ENCODE peak calls at places on chromosomes 16 and 17, in five cellular contexts. One of them, this sample, is unnamed.

GRCh38 chr17:38418069-38418692 is 10.1 kb upstream of the ARHGAP23 start:
- DNase-seq in cardiac muscle cell: no peak
- DNase-seq in A172: no peak
- DNase-seq in islet precursor cell: no peak
- DNase-seq in H54: no peak
- DNase-seq in this sample: no peak

GRCh38 chr17:72640415-72641165 is 451.9 kb downstream of the SLC39A11 start:
- DNase-seq in H54: no peak
- DNase-seq in A172: no peak
- DNase-seq in cardiac muscle cell: no peak
- DNase-seq in islet precursor cell: no peak
- DNase-seq in this sample: no peak

GRCh38 chr17:11899494-11899893 is 97.8 kb downstream of the ZNF18 start:
- DNase-seq in H54: no peak
- DNase-seq in cardiac muscle cell: no peak
- DNase-seq in islet precursor cell: peak; percentile 54
- DNase-seq in A172: no peak
- DNase-seq in this sample: no peak

GRCh38 chr17:75412455-75413317 is 7.2 kb upstream of the GRB2 start:
- DNase-seq in A172: peak; percentile 58
- DNase-seq in cardiac muscle cell: peak; percentile 76
- DNase-seq in islet precursor cell: peak; percentile 88
- DNase-seq in H54: no peak
- DNase-seq in this sample: peak; percentile 77

GRCh38 chr16:77238593-77238992 is 39.4 kb downstream of the SYCE1L start:
- DNase-seq in A172: no peak
- DNase-seq in islet precursor cell: no peak
- DNase-seq in H54: no peak
- DNase-seq in cardiac muscle cell: no peak
- DNase-seq in this sample: no peak

GRCh38 chr16:49593423-49594040 is 219.9 kb downstream of the C16orf78 start:
- DNase-seq in cardiac muscle cell: no peak
- DNase-seq in H54: no peak
- DNase-seq in islet precursor cell: peak; percentile 44
- DNase-seq in A172: no peak
- DNase-seq in this sample: no peak

GRCh38 chr17:80991645-80992076 is at the start of gene CHMP6:
- DNase-seq in A172: no peak
- DNase-seq in islet precursor cell: peak; percentile 81
- DNase-seq in cardiac muscle cell: peak; percentile 89
- DNase-seq in H54: peak; percentile 78
- DNase-seq in this sample: peak; percentile 81

GRCh38 chr16:3953728-3954410 is 73.4 kb upstream of the CREBBP start:
- DNase-seq in islet precursor cell: no peak
- DNase-seq in A172: no peak
- DNase-seq in H54: no peak
- DNase-seq in cardiac muscle cell: no peak
- DNase-seq in this sample: no peak

GRCh38 chr17:69434164-69434579 is 19.7 kb downstream of the MAP2K6 start:
- DNase-seq in H54: no peak
- DNase-seq in islet precursor cell: peak; percentile 77
- DNase-seq in cardiac muscle cell: peak; percentile 77
- DNase-seq in A172: no peak
- DNase-seq in this sample: no peak

GRCh38 chr17:32849879-32850278 is 27.0 kb downstream of the MYO1D start:
- DNase-seq in H54: no peak
- DNase-seq in A172: no peak
- DNase-seq in cardiac muscle cell: no peak
- DNase-seq in islet precursor cell: no peak
- DNase-seq in this sample: no peak

GRCh38 chr16:65061935-65062334 is 59.9 kb downstream of the CDH11 start:
- DNase-seq in islet precursor cell: no peak
- DNase-seq in cardiac muscle cell: no peak
- DNase-seq in A172: no peak
- DNase-seq in H54: no peak
- DNase-seq in this sample: no peak

GRCh38 chr16:54542805-54543504 is 256.4 kb upstream of the IRX3 start:
- DNase-seq in A172: no peak
- DNase-seq in islet precursor cell: no peak
- DNase-seq in H54: no peak
- DNase-seq in cardiac muscle cell: no peak
- DNase-seq in this sample: no peak

GRCh38 chr16:69494993-69495392 is 70.6 kb downstream of the CYB5B start:
- DNase-seq in A172: no peak
- DNase-seq in cardiac muscle cell: peak; percentile 2
- DNase-seq in islet precursor cell: peak; percentile 64
- DNase-seq in H54: no peak
- DNase-seq in this sample: peak; percentile 22

This sample was measured in CD8-positive, alpha-beta memory T cell.